ENCODE peak calls at places on chromosomes 6 and 20, in six cellular contexts. L is mesendoderm, D is IMR-90, M is H1, S is neuronal stem cell, X is H9. P is an unnamed sample.
A peak's percentile ranks its signal among the peaks of the same experiment; 100 is the strongest.

GRCh38 chr6:41489284-41489851 is 56.8 kb upstream of the FOXP4 start:
- DNase-seq in L (peak; percentile 30), D (peak; percentile 56), M (no peak), S (no peak), X (no peak), P (no peak)

GRCh38 chr20:44409132-44409600 is 53.7 kb downstream of the HNF4A start:
- DNase-seq in L (no peak), D (peak; percentile 33), M (no peak), S (no peak), X (no peak), P (no peak)

GRCh38 chr6:52389626-52390360 is 27.8 kb downstream of the PAQR8 start:
- DNase-seq in L (no peak), D (peak; percentile 50), M (no peak), S (no peak), X (no peak), P (peak; percentile 72)

GRCh38 chr6:82144852-82145332 is 102.7 kb downstream of the IBTK start:
- DNase-seq in L (peak; percentile 58), D (peak; percentile 93), M (no peak), S (no peak), X (no peak), P (peak; percentile 96)

GRCh38 chr6:111417181-111417585 is 65.8 kb downstream of the REV3L start:
- DNase-seq in L (no peak), D (peak; percentile 17), M (no peak), S (no peak), X (no peak), P (peak; percentile 50)

GRCh38 chr20:22746957-22747356 is 162.6 kb upstream of the FOXA2 start:
- DNase-seq in L (no peak), D (no peak), M (no peak), S (no peak), X (no peak), P (no peak)

GRCh38 chr6:167058261-167058660 is 59.1 kb downstream of the CEP43 start:
- DNase-seq in L (no peak), D (no peak), M (no peak), S (no peak), X (no peak), P (peak; percentile 2)

GRCh38 chr20:44355503-44356352 is at the start of gene HNF4A:
- DNase-seq in L (no peak), D (no peak), M (no peak), S (no peak), X (no peak), P (no peak)

GRCh38 chr20:31517373-31517772 is 3.1 kb downstream of the HM13 start:
- DNase-seq in L (peak; percentile 86), D (peak; percentile 58), M (no peak), S (no peak), X (peak; percentile 84), P (peak; percentile 76)

GRCh38 chr6:33700391-33701050 is 11.0 kb downstream of the UQCC2 start:
- DNase-seq in L (peak; percentile 94), D (peak; percentile 70), M (peak; percentile 63), S (peak; percentile 59), X (peak; percentile 93), P (peak; percentile 75)

GRCh38 chr6:118562959-118563358 is 14.9 kb downstream of the PLN start:
- DNase-seq in L (no peak), D (peak; percentile 69), M (no peak), S (no peak), X (no peak), P (peak; percentile 23)

GRCh38 chr6:52286798-52287432 is 2.4 kb upstream of the MCM3 start:
- DNase-seq in L (peak; percentile 75), D (peak; percentile 72), M (no peak), S (peak; percentile 51), X (peak; percentile 49), P (peak; percentile 79)

GRCh38 chr20:45283529-45284065 is 23.0 kb upstream of the RBPJL start:
- DNase-seq in L (no peak), D (no peak), M (no peak), S (no peak), X (no peak), P (no peak)

GRCh38 chr6:89079611-89080213 is 839 bp upstream of the PNRC1 start:
- DNase-seq in L (peak; percentile 59), D (peak; percentile 74), M (no peak), S (peak; percentile 35), X (no peak), P (peak; percentile 86)

GRCh38 chr6:53436904-53437303 is 88.2 kb upstream of the ELOVL5 start:
- DNase-seq in L (no peak), D (peak; percentile 17), M (no peak), S (no peak), X (no peak), P (peak; percentile 65)

GRCh38 chr20:32737371-32738223 is 5.7 kb downstream of the COMMD7 start:
- DNase-seq in L (no peak), D (peak; percentile 91), M (no peak), S (no peak), X (no peak), P (peak; percentile 74)

GRCh38 chr20:3678893-3679720 is 2.7 kb downstream of the ADAM33 start:
- DNase-seq in L (no peak), D (no peak), M (no peak), S (no peak), X (no peak), P (no peak)

GRCh38 chr20:14062786-14063185 is 67.5 kb downstream of the MACROD2 start:
- DNase-seq in L (no peak), D (no peak), M (no peak), S (no peak), X (no peak), P (peak; percentile 1)

GRCh38 chr6:18147160-18147559 is 7.7 kb downstream of the TPMT start:
- DNase-seq in L (no peak), D (peak; percentile 66), M (no peak), S (no peak), X (no peak), P (no peak)

GRCh38 chr6:112879920-112880413 is 532.8 kb downstream of the RFPL4B start:
- DNase-seq in L (peak; percentile 44), D (no peak), M (peak; percentile 81), S (no peak), X (peak; percentile 97), P (peak; percentile 17)

GRCh38 chr6:131954775-131955107 is 3.6 kb upstream of the CCN2 start:
- DNase-seq in L (peak; percentile 68), D (peak; percentile 99), M (no peak), S (no peak), X (no peak), P (peak; percentile 95)

GRCh38 chr6:1636971-1637871 is 27.5 kb downstream of the FOXC1 start:
- DNase-seq in L (no peak), D (peak; percentile 60), M (no peak), S (no peak), X (no peak), P (no peak)

GRCh38 chr6:105757512-105758200 is 328.5 kb upstream of the PRDM1 start:
- DNase-seq in L (no peak), D (no peak), M (no peak), S (no peak), X (no peak), P (no peak)

GRCh38 chr20:62359491-62360121 is 7.5 kb downstream of the LAMA5 start:
- DNase-seq in L (no peak), D (no peak), M (no peak), S (no peak), X (peak; percentile 32), P (peak; percentile 71)

GRCh38 chr6:148583631-148584030 is 163.2 kb upstream of the UST start:
- DNase-seq in L (no peak), D (no peak), M (no peak), S (no peak), X (no peak), P (no peak)

GRCh38 chr20:37390503-37390890 is 44.6 kb downstream of the SRC start:
- DNase-seq in L (no peak), D (no peak), M (no peak), S (no peak), X (no peak), P (no peak)

GRCh38 chr6:6751615-6752014 is 163.1 kb downstream of the LY86 start:
- DNase-seq in L (no peak), D (no peak), M (no peak), S (no peak), X (no peak), P (no peak)

GRCh38 chr6:6749791-6750434 is 161.4 kb downstream of the LY86 start:
- DNase-seq in L (peak; percentile 82), D (peak; percentile 97), M (no peak), S (no peak), X (peak; percentile 59), P (peak; percentile 98)

GRCh38 chr6:6752129-6752528 is 163.6 kb downstream of the LY86 start:
- DNase-seq in L (peak; percentile 37), D (peak; percentile 41), M (no peak), S (no peak), X (no peak), P (no peak)

GRCh38 chr6:6753301-6753700 is 164.8 kb downstream of the LY86 start:
- DNase-seq in L (no peak), D (no peak), M (no peak), S (no peak), X (no peak), P (no peak)

DNA sequence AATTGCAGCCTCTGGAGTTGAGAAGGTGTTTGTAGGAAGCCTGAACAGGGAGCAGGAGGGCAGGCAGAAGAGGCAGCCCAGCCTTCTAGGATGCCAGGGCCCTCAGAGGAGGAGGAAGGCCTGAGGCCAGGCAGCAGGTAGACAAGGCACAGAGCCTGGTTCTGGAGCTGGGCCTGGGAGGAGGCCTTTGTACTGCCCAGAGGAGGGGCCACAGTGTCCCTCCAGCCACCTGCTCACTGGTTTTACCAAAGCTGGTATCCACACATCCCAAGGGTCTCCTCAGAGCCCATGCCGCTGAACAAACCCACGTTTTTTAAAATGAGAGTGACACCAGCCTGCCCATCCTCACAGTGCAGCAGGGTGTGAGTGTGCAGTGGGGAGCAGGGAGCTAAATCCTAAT is 162.7 kb downstream of the LY86 start:
- DNase-seq in L (no peak), D (no peak), M (no peak), S (no peak), X (no peak), P (no peak)
- H2BK120ac ChIP-seq in L (no peak overlapping the region), D (peak overlapping the region; percentile 42), M (no peak overlapping the region), S (no peak overlapping the region), X (no peak overlapping the region), P (peak overlapping the region; percentile 3)

GRCh38 chr6:9456241-9456658 is 958.6 kb downstream of the TFAP2A start:
- DNase-seq in L (peak; percentile 44), D (no peak), M (peak; percentile 9), S (peak; percentile 90), X (peak; percentile 27), P (no peak)
- H2BK15ac ChIP-seq in L (no peak overlapping the region), D (no peak overlapping the region), M (no peak overlapping the region), S (no peak overlapping the region), X (no peak overlapping the region), P (no peak overlapping the region)

DNA sequence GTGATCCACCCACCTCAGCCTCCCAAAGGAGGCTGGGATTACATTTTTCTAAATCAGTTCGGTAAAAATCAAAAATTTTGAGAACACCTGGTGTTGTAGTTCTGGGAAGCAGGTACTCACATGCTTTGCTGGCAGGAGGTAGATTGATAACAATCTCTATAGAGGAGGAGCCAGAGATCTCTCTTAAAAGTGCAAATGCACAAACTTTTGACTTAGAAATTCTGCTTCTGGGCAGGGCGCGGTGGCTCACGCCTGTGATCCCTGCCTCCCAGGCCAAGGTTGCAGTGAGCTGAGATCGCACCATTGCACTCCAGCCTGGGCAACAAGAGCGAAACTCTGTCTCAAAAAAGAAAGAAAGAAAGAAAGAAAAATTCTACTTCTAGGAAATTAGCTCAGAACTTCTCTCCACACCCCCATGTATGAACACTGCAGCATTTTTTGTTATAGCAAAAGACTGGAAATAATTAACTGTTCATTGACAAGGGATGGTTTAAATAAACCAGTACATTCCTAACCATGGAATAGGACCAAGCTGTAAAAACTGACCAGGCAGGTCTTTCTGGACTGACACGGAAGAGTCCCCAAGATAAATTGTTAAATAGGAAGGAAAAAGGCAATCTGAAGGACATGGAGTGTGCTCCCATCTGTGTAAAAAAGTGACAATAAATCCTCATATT is 14.4 kb upstream of the TRIB3 start:
- DNase-seq in L (no peak), D (no peak), M (no peak), S (no peak), X (no peak), P (no peak)
- H3K27ac ChIP-seq in L (no peak overlapping the region), D (no peak overlapping the region), M (no peak overlapping the region), S (no peak overlapping the region), X (no peak overlapping the region), P (no peak overlapping the region)

GRCh38 chr6:158703121-158703839 is 53.4 kb downstream of the SYTL3 start:
- DNase-seq in L (no peak), D (no peak), M (no peak), S (no peak), X (no peak), P (no peak)
- H2BK120ac ChIP-seq in L (no peak overlapping the region), D (no peak overlapping the region), M (no peak overlapping the region), S (no peak overlapping the region), X (no peak overlapping the region), P (no peak overlapping the region)